ENCODE peak calls at places on chromosomes 5 and 9, in five cellular contexts. K, Y, M, R and N are unnamed samples.

GRCh38 chr5:28473531-28474107 is 1435.2 kb upstream of the CDH9 start:
- DNase-seq in R (no peak), Y (peak; percentile 8), K (no peak), M (no peak), N (no peak)

GRCh38 chr5:163190283-163190682 is 247.1 kb upstream of the CCNG1 start:
- DNase-seq in Y (no peak), M (no peak), R (no peak), K (no peak), N (no peak)

GRCh38 chr9:32524558-32525461 is 1.2 kb downstream of the RIGI start:
- DNase-seq in R (no peak), M (no peak), K (no peak), Y (no peak), N (no peak)

GRCh38 chr5:100424787-100425186 is 110.4 kb upstream of the FAM174A start:
- DNase-seq in K (no peak), M (no peak), R (no peak), Y (no peak), N (no peak)

GRCh38 chr9:35179347-35180271 is 17.8 kb downstream of the UNC13B start:
- DNase-seq in R (no peak), K (no peak), Y (no peak), M (no peak), N (no peak)

GRCh38 chr5:55897905-55898304 is 46.7 kb downstream of the IL31RA start:
- DNase-seq in R (no peak), M (peak; percentile 70), Y (no peak), K (no peak), N (peak; percentile 47)

GRCh38 chr9:694499-695154 is 146.9 kb upstream of the DMRT1 start:
- DNase-seq in R (no peak), K (no peak), Y (no peak), M (no peak), N (peak; percentile 85)

GRCh38 chr9:114373960-114374730 is 13.6 kb downstream of the AKNA start:
- DNase-seq in K (no peak), Y (no peak), M (no peak), R (no peak), N (no peak)

GRCh38 chr9:34437006-34437925 is 21.1 kb downstream of the FAM219A start:
- DNase-seq in K (peak; percentile 48), R (no peak), Y (peak; percentile 81), M (no peak), N (no peak)

GRCh38 chr9:70506159-70506558 is 91.7 kb upstream of the KLF9 start:
- DNase-seq in Y (no peak), M (no peak), R (no peak), K (no peak), N (no peak)

GRCh38 chr5:148928141-148928540 is 101.7 kb downstream of the ADRB2 start:
- DNase-seq in Y (no peak), K (no peak), R (no peak), M (no peak), N (no peak)

GRCh38 chr5:112968411-112969106 is 8.0 kb upstream of the DCP2 start:
- DNase-seq in K (no peak), M (no peak), R (no peak), Y (no peak), N (no peak)

GRCh38 chr5:106331415-106331814 is 1339.3 kb downstream of the EFNA5 start:
- DNase-seq in Y (no peak), R (no peak), K (no peak), M (no peak), N (no peak)

GRCh38 chr9:27835746-27836145 is 262.5 kb upstream of the C9orf72 start:
- DNase-seq in Y (peak; percentile 86), M (no peak), K (no peak), R (no peak), N (no peak)

GRCh38 chr9:125024917-125025316 is 84.0 kb upstream of the GOLGA1 start:
- DNase-seq in K (no peak), Y (no peak), R (no peak), M (no peak), N (no peak)

DNA sequence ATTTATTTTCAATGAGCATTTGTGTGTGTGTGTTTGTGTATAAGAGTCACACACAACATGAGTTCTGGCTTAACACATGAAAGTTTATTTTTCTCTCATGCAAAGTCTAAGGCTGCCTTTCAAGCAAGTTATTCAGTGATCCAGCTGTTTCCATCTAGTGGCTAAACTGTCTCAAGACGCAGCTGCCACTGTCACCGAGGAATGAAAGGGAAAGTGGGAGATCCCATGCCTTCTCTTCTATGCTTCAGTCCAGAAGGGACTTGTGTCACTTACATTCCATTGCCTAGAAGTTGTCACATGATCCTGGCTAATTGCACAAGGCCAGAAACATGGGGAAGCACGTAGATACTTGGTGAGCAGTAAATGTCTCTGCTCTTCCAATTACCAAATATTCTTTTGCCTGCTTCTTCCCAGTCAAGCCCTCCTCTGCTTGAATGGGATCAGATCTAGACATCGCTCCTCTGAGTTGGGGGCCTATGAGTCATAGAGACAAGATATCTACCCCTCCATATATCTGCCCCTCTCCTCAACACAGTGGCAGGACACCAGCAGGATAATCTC is 30.4 kb upstream of the SLIT3 start:
- DNase-seq in K (no peak), Y (no peak), R (no peak), M (no peak), N (no peak)
- TF ChIP-seq CTCF in K (no peak), Y (no peak), R (no peak), M (peak; percentile 8), N (no peak)

DNA sequence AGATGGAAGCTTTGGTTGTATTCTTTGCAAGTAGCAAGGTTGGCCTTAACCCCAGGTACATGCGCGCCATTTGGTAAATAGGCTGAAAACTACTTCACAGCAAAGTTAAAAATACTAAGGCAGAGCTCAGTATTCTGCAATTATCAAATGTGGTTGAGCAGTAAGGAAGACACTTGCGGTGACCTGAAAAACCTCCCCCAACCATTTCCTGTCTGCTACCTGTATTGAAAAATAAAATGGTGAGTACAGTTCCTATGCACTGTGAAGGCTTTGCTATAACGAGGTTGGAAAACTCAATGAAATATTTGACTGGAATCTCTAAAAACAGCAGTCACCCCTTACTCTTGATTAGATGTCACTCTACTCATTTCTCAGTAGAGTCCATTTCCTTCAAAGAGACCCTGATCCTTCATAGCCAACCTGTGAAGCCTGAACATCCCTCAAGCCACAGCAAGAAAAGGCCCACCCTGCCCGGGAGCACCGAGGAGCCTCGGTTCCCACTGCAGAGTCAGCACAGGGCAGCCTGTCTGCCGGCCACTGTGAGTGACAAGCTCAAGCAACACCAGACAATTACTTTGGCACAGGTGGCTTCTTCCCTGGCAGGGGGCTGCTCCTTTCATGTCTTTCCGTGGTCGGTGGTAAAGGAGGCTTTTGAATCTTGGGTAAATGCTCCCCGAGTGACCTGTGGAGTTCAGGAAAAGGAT is 29.4 kb downstream of the C5orf58 start:
- DNase-seq in K (no peak), M (no peak), R (no peak), Y (no peak), N (no peak)
- H3K4me3 ChIP-seq in K (no peak overlapping the region), M (no peak overlapping the region), R (no peak overlapping the region), Y (no peak overlapping the region), N (no peak overlapping the region)

GRCh38 chr5:124343021-124343420 is 403.4 kb downstream of the ZNF608 start:
- DNase-seq in R (no peak), Y (no peak), K (no peak), M (no peak), N (no peak)
- H3K27ac ChIP-seq in R (no peak overlapping the region), Y (no peak overlapping the region), K (no peak overlapping the region), M (peak overlapping the region; percentile 3), N (no peak overlapping the region)

DNA sequence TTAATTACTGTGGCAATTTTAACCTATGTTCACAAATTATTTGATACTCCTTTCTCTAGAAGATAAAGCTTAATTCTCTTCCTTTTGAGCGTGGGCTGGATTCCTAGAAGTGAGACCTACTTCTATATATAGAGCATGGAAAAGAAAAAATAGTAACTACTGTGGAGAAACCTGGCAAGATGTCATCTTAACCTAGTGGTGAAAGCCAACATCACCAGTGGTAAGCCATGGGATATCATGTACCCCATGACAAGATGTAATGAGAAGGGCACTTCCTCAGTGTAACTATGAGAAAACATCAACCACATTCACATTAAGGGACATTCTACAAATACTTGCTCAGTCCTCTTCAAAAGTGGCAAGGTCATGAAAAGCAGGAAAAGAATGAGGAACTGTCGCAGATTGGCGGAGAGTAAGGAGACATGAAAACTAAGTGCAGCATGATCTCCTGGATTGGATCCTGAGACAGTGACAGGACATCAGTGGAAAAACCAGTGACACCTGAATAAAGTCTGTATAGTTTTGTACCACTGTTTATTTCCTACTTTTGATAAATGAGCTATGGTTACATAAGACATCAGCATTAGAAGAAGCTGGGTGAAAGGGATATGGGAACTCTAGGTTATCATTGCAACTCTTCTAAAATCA is 65.4 kb downstream of the PRRC1 start:
- DNase-seq in Y (no peak), K (no peak), R (no peak), M (no peak), N (peak; percentile 23)
- TF ChIP-seq CTCF in Y (no peak), K (no peak), R (no peak), M (no peak), N (peak; percentile 30)

GRCh38 chr5:10295619-10296326 is 11.9 kb downstream of the CMBL start:
- DNase-seq in R (no peak), M (no peak), K (no peak), Y (no peak), N (no peak)
- H3K4me3 ChIP-seq in R (no peak overlapping the region), M (no peak overlapping the region), K (no peak overlapping the region), Y (no peak overlapping the region), N (no peak overlapping the region)

GRCh38 chr9:6766606-6767005 is 8.8 kb downstream of the KDM4C start:
- DNase-seq in M (no peak), Y (no peak), K (no peak), R (no peak), N (no peak)
- H3K27ac ChIP-seq in M (no peak overlapping the region), Y (no peak overlapping the region), K (no peak overlapping the region), R (no peak overlapping the region), N (no peak overlapping the region)

DNA sequence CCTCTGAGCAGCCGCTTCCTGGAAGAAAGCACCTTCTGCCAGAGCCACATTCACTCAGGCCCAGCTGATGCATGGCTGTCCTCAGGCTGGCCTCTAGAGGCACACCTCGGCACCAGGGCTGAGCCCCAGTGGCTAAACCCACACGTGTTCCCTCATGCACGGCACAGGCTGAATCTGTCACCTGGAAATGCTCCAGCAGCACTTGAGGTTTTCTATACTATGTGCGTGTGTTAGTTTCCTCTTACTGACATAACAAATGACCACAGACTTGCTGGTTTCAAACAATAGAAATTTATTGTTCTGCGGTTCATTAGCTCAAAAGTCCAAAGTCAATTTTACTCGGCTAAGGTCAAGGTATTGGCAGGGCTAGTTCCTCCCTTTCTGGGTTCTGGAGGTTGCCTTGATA is 141.4 kb downstream of the LRRC70 start:
- DNase-seq in Y (peak; percentile 69), K (no peak), M (no peak), R (peak; percentile 53), N (no peak)
- TF ChIP-seq CTCF in Y (peak; percentile 81), K (peak; percentile 19), M (no peak), R (no peak), N (no peak)

DNA sequence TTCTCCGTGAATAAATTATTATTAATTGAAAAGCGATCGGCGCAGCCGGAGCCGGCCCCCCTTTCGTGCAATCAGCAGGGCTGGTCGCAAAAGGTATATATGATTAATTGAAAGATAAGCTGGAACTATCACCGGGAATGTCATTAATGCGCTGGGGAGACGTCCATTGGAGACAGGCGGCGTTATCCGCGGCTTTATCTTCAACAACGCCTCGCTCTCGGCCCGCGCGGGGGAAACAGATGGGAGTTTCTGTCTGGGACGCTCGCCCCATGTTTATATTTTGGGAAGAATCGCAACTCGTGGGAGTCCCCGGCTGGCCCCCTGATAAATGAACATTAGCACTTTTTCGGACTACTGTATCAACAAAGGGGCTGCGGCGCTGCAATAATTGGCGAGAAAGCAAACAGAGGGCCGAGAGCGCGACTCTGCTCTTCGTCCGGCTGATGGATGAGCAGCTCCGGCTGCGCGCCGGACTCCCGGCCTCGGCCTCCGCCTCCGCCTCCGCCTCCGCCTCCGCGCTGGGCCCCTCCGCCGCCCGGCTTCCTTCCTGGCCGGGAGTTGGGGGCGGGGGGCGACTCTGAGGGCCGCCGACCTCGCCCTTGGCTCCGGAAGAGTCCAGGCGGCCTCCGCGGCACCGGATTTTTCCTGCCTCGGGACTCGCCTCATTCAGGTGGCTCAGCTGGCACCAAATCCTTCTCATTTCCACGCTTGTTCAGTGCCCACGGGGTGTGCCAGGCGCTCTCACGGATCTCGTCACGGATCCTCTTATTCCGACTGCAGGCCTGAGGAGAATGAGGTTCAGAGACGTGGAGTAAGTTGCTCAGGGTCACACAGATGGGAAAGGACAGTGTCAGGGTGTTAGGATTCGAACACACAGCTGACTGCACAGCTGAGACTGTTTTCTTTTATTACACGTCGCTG is 3.6 kb upstream of the NKX2-5 start:
- DNase-seq in M (no peak), Y (no peak), K (no peak), R (no peak), N (no peak)
- H3K4me3 ChIP-seq in M (peak overlapping the region; percentile 30), Y (peak overlapping the region; percentile 3), K (peak overlapping the region; percentile 49), R (peak overlapping the region; percentile 27), N (peak overlapping the region; percentile 10)